ENCODE peak calls at places on chromosome 22, in ten cellular contexts. B is A673; Q is adipocyte; C is IMR-90; Y is GM23248; A is HAP-1; D is stomach; E is CD8-positive, alpha-beta memory T cell; R is tibial artery; U is cardiac muscle cell. W is an unnamed sample.
A peak's percentile ranks its signal among the peaks of the same experiment; 100 is the strongest.

GRCh38 chr22:24088796-24089195 is 77.7 kb downstream of the CABIN1 start:
- DNase-seq in E (no peak), Q (peak; percentile 42), C (peak; percentile 55), U (no peak), D (no peak), Y (peak; percentile 33), R (no peak), B (peak; percentile 53), A (no peak), W (no peak)

GRCh38 chr22:37276771-37277170 is 5.5 kb upstream of the CYTH4 start:
- DNase-seq in A (no peak), C (peak; percentile 15), R (no peak), D (no peak), B (no peak), Y (no peak), Q (peak; percentile 32), U (peak; percentile 41), E (no peak), W (no peak)

GRCh38 chr22:38180841-38181452 is 683 bp downstream of the PLA2G6 start:
- DNase-seq in R (peak; percentile 82), Y (peak; percentile 33), D (peak; percentile 59), Q (peak; percentile 45), U (no peak), E (peak; percentile 54), B (no peak), A (no peak), C (no peak), W (peak; percentile 73)

GRCh38 chr22:42296381-42296853 is 26.0 kb upstream of the TCF20 start:
- DNase-seq in B (peak; percentile 66), C (no peak), Q (no peak), U (no peak), A (no peak), R (no peak), Y (no peak), D (peak; percentile 30), E (peak; percentile 38), W (no peak)

GRCh38 chr22:46094676-46095075 is 55.6 kb upstream of the PPARA start:
- DNase-seq in C (no peak), U (no peak), R (no peak), Y (no peak), D (no peak), Q (no peak), E (no peak), A (no peak), B (no peak), W (no peak)

GRCh38 chr22:46766611-46767010 is 4.2 kb downstream of the TBC1D22A start:
- DNase-seq in U (no peak), Y (no peak), A (no peak), D (no peak), B (no peak), E (no peak), Q (no peak), C (no peak), R (no peak), W (no peak)

GRCh38 chr22:44309137-44309536 is 3.6 kb downstream of the SHISAL1 start:
- DNase-seq in D (no peak), R (peak; percentile 70), U (peak; percentile 93), E (no peak), A (no peak), B (peak; percentile 82), C (peak; percentile 98), Y (peak; percentile 99), Q (peak; percentile 87), W (peak; percentile 53)

GRCh38 chr22:38718414-38718813 is 12.7 kb downstream of the GTPBP1 start:
- DNase-seq in Y (peak; percentile 96), A (no peak), R (peak; percentile 85), E (no peak), U (peak; percentile 80), D (peak; percentile 66), Q (peak; percentile 93), B (peak; percentile 83), C (peak; percentile 81), W (peak; percentile 85)

GRCh38 chr22:27310966-27311665 is 490.4 kb downstream of the MN1 start:
- DNase-seq in A (no peak), D (no peak), R (no peak), Y (no peak), U (no peak), B (no peak), Q (no peak), C (no peak), E (no peak), W (no peak)

GRCh38 chr22:34587357-34588356 is 478.3 kb upstream of the ISX start:
- DNase-seq in C (no peak), A (no peak), Q (no peak), E (no peak), D (no peak), U (no peak), Y (no peak), B (no peak), R (no peak), W (no peak)

GRCh38 chr22:42895087-42895486 is 38.0 kb upstream of the ARFGAP3 start:
- DNase-seq in Q (no peak), Y (no peak), C (no peak), E (peak; percentile 5), R (no peak), D (no peak), A (no peak), B (peak; percentile 33), U (no peak), W (no peak)

GRCh38 chr22:26577081-26577480 is 12.9 kb downstream of the TPST2 start:
- DNase-seq in Y (no peak), C (no peak), R (no peak), A (no peak), U (no peak), D (no peak), Q (no peak), E (no peak), B (no peak), W (no peak)

GRCh38 chr22:22902247-22902962 is 14.8 kb downstream of the IGLL5 start:
- DNase-seq in Q (no peak), B (no peak), A (no peak), D (no peak), C (no peak), E (no peak), Y (no peak), U (no peak), R (no peak), W (no peak)

GRCh38 chr22:42062506-42063190 is 8.0 kb downstream of the NAGA start:
- DNase-seq in Q (no peak), C (no peak), U (no peak), E (no peak), Y (no peak), D (no peak), A (no peak), B (no peak), R (no peak), W (no peak)

DNA sequence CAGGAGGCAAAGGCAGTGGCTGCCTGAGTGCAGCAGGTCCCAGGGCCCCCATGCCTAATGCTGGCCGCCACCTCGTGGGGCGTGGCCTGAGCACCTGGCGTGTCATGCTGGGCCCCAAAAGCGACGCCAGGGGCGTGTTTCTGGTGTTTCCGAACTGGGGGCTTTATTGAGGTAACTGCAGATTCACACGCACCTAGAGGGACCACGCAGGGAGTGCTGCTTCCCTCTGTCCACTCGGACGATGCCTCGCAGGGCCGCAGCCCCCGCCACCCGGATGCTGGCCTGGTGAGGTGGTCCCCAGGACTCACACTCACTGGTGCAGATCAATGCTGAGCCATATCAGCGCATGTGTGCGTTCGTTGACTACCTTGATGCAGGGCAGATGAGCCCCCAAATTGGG is 736.2 kb downstream of the BRD1 start:
- DNase-seq in R (no peak), U (no peak), C (no peak), A (no peak), Y (no peak), D (no peak), E (no peak), Q (no peak), B (no peak), W (no peak)
- H3K9me3 ChIP-seq in R (no peaks in the 10 kb centered on the region), U (no peaks in the 10 kb centered on the region), C (peaks cover 57% of the 10 kb centered on the region), A (no peaks in the 10 kb centered on the region), Y (no peaks in the 10 kb centered on the region), D (no peaks in the 10 kb centered on the region), E (no peaks in the 10 kb centered on the region), Q (no peaks in the 10 kb centered on the region), B (no peaks in the 10 kb centered on the region), W (no peaks in the 10 kb centered on the region)

GRCh38 chr22:32620992-32621391 is 146.4 kb downstream of the FBXO7 start:
- DNase-seq in B (no peak), C (no peak), A (no peak), D (no peak), Q (peak; percentile 13), Y (no peak), E (no peak), R (no peak), U (no peak), W (no peak)

GRCh38 chr22:32621656-32622003 is 147.0 kb downstream of the FBXO7 start:
- DNase-seq in U (no peak), B (no peak), E (no peak), A (no peak), Y (no peak), R (no peak), D (no peak), Q (no peak), C (no peak), W (no peak)

GRCh38 chr22:32622004-32622761 is 147.6 kb downstream of the FBXO7 start:
- DNase-seq in D (no peak), R (peak; percentile 78), U (peak; percentile 97), B (no peak), E (no peak), A (no peak), Y (peak; percentile 86), Q (peak; percentile 92), C (peak; percentile 94), W (peak; percentile 52)

GRCh38 chr22:32623943-32624342 is 149.3 kb downstream of the FBXO7 start:
- DNase-seq in D (peak; percentile 41), Y (peak; percentile 89), R (peak; percentile 94), C (peak; percentile 98), B (no peak), Q (peak; percentile 98), E (no peak), A (no peak), U (peak; percentile 92), W (no peak)

DNA sequence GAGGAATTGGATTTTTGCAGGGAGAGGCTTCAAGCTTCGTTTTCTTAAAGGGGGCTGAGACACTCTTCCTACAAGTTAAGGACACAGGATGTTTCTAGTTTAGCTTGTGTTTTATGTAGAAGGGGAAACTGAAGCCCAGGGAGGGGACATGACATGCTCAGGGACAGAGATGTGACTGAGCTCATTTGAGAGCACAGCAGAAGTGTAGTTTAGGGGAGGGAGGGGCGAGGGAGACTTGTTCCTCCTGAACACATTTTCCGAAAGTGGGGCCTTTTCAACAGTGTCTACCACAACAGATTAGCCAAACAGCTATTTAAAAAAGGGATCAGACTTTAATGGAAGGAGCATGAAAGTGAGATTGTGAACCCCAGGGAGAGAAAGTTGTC is 148.1 kb downstream of the FBXO7 start:
- DNase-seq in U (no peak), B (no peak), A (no peak), R (no peak), Q (no peak), Y (no peak), C (no peak), E (no peak), D (no peak), W (no peak)
- H3K4me1 ChIP-seq in U (peaks cover 17% of the 10 kb centered on the region), B (no peaks in the 10 kb centered on the region), A (no peaks in the 10 kb centered on the region), R (peaks cover 64% of the 10 kb centered on the region), Q (peaks cover 57% of the 10 kb centered on the region), Y (peaks cover 30% of the 10 kb centered on the region), C (peaks cover 39% of the 10 kb centered on the region), E (no peaks in the 10 kb centered on the region), D (peaks cover 34% of the 10 kb centered on the region), W (peaks cover 4% of the 10 kb centered on the region)

GRCh38 chr22:16955678-16956210 is 52.3 kb downstream of the GAB4 start:
- DNase-seq in R (no peak), Q (no peak), A (no peak), E (peak; percentile 17), U (no peak), C (no peak), B (no peak), Y (no peak), D (no peak), W (no peak)
- H3K9me3 ChIP-seq in R (no peaks in the 10 kb centered on the region), Q (no peaks in the 10 kb centered on the region), A (no peaks in the 10 kb centered on the region), E (no peaks in the 10 kb centered on the region), U (no peaks in the 10 kb centered on the region), C (peaks cover 15% of the 10 kb centered on the region), B (no peaks in the 10 kb centered on the region), Y (no peaks in the 10 kb centered on the region), D (no peaks in the 10 kb centered on the region), W (no peaks in the 10 kb centered on the region)

GRCh38 chr22:20117656-20118571 is 888 bp upstream of the TRMT2A start:
- DNase-seq in Y (peak; percentile 80), B (peak; percentile 61), D (no peak), R (no peak), U (peak; percentile 30), E (peak; percentile 54), Q (peak; percentile 63), C (peak; percentile 25), A (no peak), W (no peak)
- H3K4me1 ChIP-seq in Y (peaks cover 13% of the 10 kb centered on the region), B (peaks cover 19% of the 10 kb centered on the region), D (peaks cover 27% of the 10 kb centered on the region), R (peaks cover 40% of the 10 kb centered on the region), U (peaks cover 10% of the 10 kb centered on the region), E (peaks cover 36% of the 10 kb centered on the region), Q (peaks cover 28% of the 10 kb centered on the region), C (peaks cover 6% of the 10 kb centered on the region), A (peaks cover 9% of the 10 kb centered on the region), W (peaks cover 25% of the 10 kb centered on the region)

W was measured in mucosa of descending colon.